ENCODE peak calls at places on chromosomes 7 and 10, in nine cellular contexts. E is left ventricle myocardium superior, T is activated T-cell treated with anti-CD3 and anti-CD28 coated beads for 1 hour, G is mesendoderm, O is nephron progenitor cell, Y is right cardiac atrium, M is cerebellar cortex, X is NCI-H1092, D is amniotic stem cell. V is an unnamed sample.

GRCh38 chr7:27842094-27842493 is 102.1 kb downstream of the TAX1BP1 start:
- DNase-seq in E (no peak), T (no peak), G (peak), O (no peak), Y (no peak), M (no peak), X (no peak), D (no peak), V (no peak)

GRCh38 chr10:129614341-129614740 is 147.3 kb downstream of the MGMT start:
- DNase-seq in E (peak), T (no peak), G (no peak), O (no peak), Y (peak), M (no peak), X (no peak), D (no peak), V (no peak)

GRCh38 chr7:107966701-107967100 is 36.3 kb downstream of the LAMB1 start:
- DNase-seq in E (peak), T (no peak), G (peak), O (no peak), Y (peak), M (peak), X (peak), D (peak), V (peak)

GRCh38 chr7:76057813-76058145 is 9.9 kb downstream of the MDH2 start:
- DNase-seq in E (no peak), T (no peak), G (no peak), O (no peak), Y (no peak), M (no peak), X (no peak), D (no peak), V (no peak)

GRCh38 chr10:30386801-30387588 is 37.9 kb upstream of the MTPAP start:
- DNase-seq in E (no peak), T (no peak), G (no peak), O (no peak), Y (no peak), M (no peak), X (no peak), D (no peak), V (no peak)

GRCh38 chr7:21426286-21426957 is 1.5 kb upstream of the SP4 start:
- DNase-seq in E (no peak), T (no peak), G (peak), O (no peak), Y (no peak), M (no peak), X (peak), D (no peak), V (no peak)

GRCh38 chr10:122050316-122050715 is 61.4 kb downstream of the TACC2 start:
- DNase-seq in E (no peak), T (no peak), G (no peak), O (no peak), Y (no peak), M (no peak), X (no peak), D (no peak), V (no peak)

GRCh38 chr10:129877773-129878371 is 86.2 kb downstream of the EBF3 start:
- DNase-seq in E (no peak), T (peak), G (peak), O (peak), Y (no peak), M (peak), X (no peak), D (no peak), V (no peak)

GRCh38 chr7:99623091-99623693 is 6.4 kb downstream of the ZSCAN25 start:
- DNase-seq in E (no peak), T (no peak), G (no peak), O (no peak), Y (no peak), M (no peak), X (no peak), D (no peak), V (peak)

GRCh38 chr7:46202379-46202778 is 281.3 kb upstream of the IGFBP3 start:
- DNase-seq in E (no peak), T (no peak), G (no peak), O (no peak), Y (no peak), M (no peak), X (no peak), D (no peak), V (no peak)

GRCh38 chr7:30977896-30978564 is 14.3 kb downstream of the GHRHR start:
- DNase-seq in E (peak), T (no peak), G (peak), O (peak), Y (peak), M (peak), X (peak), D (no peak), V (no peak)

GRCh38 chr10:36669615-36670325 is 455.6 kb upstream of the ANKRD30A start:
- DNase-seq in E (no peak), T (no peak), G (no peak), O (peak), Y (no peak), M (no peak), X (no peak), D (no peak), V (no peak)

GRCh38 chr7:129213828-129214227 is 11.0 kb upstream of the AHCYL2 start:
- DNase-seq in E (no peak), T (no peak), G (peak), O (no peak), Y (no peak), M (peak), X (peak), D (no peak), V (no peak)

GRCh38 chr7:138842111-138842510 is 44.1 kb upstream of the ATP6V0A4 start:
- DNase-seq in E (no peak), T (no peak), G (peak), O (peak), Y (no peak), M (no peak), X (no peak), D (peak), V (peak)

GRCh38 chr10:100186813-100187212 is 984 bp upstream of the ERLIN1 start:
- DNase-seq in E (no peak), T (no peak), G (peak), O (peak), Y (peak), M (no peak), X (no peak), D (no peak), V (peak)

GRCh38 chr10:99435986-99436633 is 5.7 kb upstream of the GOT1 start:
- DNase-seq in E (no peak), T (no peak), G (peak), O (peak), Y (no peak), M (peak), X (no peak), D (no peak), V (peak)

GRCh38 chr10:49615721-49616120 is 1.9 kb downstream of the CHAT start:
- DNase-seq in E (no peak), T (no peak), G (no peak), O (no peak), Y (no peak), M (no peak), X (no peak), D (no peak), V (no peak)

V was measured in SJSA1.